ENCODE peak calls at places on chromosomes 2 and 18, in four cellular contexts. One of them, this sample, is unnamed.

GRCh38 chr2:175577405-175577986 is 396.0 kb upstream of the ATP5MC3 start:
- DNase-seq in GM12878: no peak
- DNase-seq in IMR-90: no peak
- DNase-seq in K562: no peak
- DNase-seq in this sample: no peak

GRCh38 chr2:29033172-29033571 is 41.2 kb downstream of the PCARE start:
- DNase-seq in IMR-90: peak; percentile 22
- DNase-seq in K562: no peak
- DNase-seq in GM12878: no peak
- DNase-seq in this sample: peak; percentile 66

GRCh38 chr18:13616525-13617035 is 109.8 kb downstream of the FAM210A start:
- DNase-seq in GM12878: no peak
- DNase-seq in K562: no peak
- DNase-seq in IMR-90: no peak
- DNase-seq in this sample: no peak

GRCh38 chr18:44564922-44565321 is 115.8 kb upstream of the SETBP1 start:
- DNase-seq in K562: no peak
- DNase-seq in IMR-90: peak; percentile 8
- DNase-seq in GM12878: no peak
- DNase-seq in this sample: no peak

GRCh38 chr2:23199115-23199918 is 185.7 kb upstream of the KLHL29 start:
- DNase-seq in IMR-90: peak; percentile 38
- DNase-seq in GM12878: no peak
- DNase-seq in K562: peak; percentile 56
- DNase-seq in this sample: peak; percentile 13

GRCh38 chr2:20422679-20423271 is 24.1 kb upstream of the RHOB start:
- DNase-seq in IMR-90: peak; percentile 51
- DNase-seq in K562: peak; percentile 35
- DNase-seq in GM12878: no peak
- DNase-seq in this sample: no peak

GRCh38 chr2:8550932-8551621 is 130.8 kb upstream of the ID2 start:
- DNase-seq in GM12878: no peak
- DNase-seq in IMR-90: no peak
- DNase-seq in K562: no peak
- DNase-seq in this sample: no peak

GRCh38 chr2:102106133-102106556 is 36.4 kb upstream of the IL1R1 start:
- DNase-seq in K562: no peak
- DNase-seq in GM12878: no peak
- DNase-seq in IMR-90: peak; percentile 93
- DNase-seq in this sample: peak; percentile 87

GRCh38 chr2:159456500-159457426 is 159.6 kb downstream of the BAZ2B start:
- DNase-seq in IMR-90: peak; percentile 12
- DNase-seq in K562: no peak
- DNase-seq in GM12878: no peak
- DNase-seq in this sample: no peak

GRCh38 chr18:677951-678363 is 20.5 kb downstream of the TYMS start:
- DNase-seq in GM12878: no peak
- DNase-seq in K562: no peak
- DNase-seq in IMR-90: no peak
- DNase-seq in this sample: no peak

GRCh38 chr2:179983250-179983932 is 23.7 kb downstream of the CWC22 start:
- DNase-seq in K562: no peak
- DNase-seq in IMR-90: no peak
- DNase-seq in GM12878: no peak
- DNase-seq in this sample: no peak

DNA sequence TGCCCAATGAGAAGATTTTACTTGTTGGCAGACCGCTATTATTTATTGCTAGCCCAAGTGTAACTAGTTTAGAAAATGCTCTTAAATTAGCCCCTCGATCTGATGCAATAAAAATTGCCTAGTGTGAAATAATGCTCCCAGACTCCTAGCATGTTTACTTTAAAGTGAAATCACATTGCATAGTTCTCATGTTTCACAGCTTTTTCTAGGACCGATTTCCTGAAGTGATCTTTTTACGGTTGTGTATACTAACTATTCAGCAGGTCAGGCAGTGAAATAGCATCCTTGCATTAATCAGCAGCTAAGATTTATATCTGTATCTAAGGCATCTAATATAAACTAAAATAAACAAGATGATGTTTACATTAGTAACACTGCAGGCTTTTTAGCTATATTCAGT is 52.4 kb downstream of the PMS1 start:
- DNase-seq in GM12878: no peak
- DNase-seq in IMR-90: peak; percentile 91
- DNase-seq in K562: no peak
- DNase-seq in this sample: peak; percentile 18
- TF ChIP-seq ELK1 in GM12878: no peak
- TF ChIP-seq ELK1 in IMR-90: no peak
- TF ChIP-seq ELK1 in K562: no peak
- TF ChIP-seq ELK1 in this sample: no peak

DNA sequence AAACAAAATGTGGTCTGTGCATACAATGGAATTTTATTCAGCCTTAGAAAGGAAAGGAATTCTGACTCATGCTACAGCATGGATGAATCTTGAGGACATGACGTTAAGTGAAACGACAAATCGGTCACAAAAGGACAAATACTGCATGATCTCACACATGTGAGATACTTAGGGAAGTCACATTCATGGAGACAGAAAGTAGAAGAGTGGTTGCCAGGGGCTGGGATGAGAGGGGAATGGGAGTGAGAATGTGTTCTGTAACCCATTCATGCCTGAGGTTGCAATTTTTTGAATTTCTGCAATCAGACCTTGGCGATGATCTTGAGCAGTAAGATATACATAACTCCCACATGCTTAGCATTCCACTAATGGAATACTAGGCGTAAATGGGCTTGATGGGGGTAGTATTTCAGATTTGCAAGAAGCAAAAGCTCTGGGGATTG is 22.0 kb downstream of the FHL2 start:
- DNase-seq in IMR-90: peak; percentile 92
- DNase-seq in GM12878: no peak
- DNase-seq in K562: no peak
- DNase-seq in this sample: no peak
- TF ChIP-seq ELK1 in IMR-90: no peak
- TF ChIP-seq ELK1 in GM12878: no peak
- TF ChIP-seq ELK1 in K562: no peak
- TF ChIP-seq ELK1 in this sample: no peak

GRCh38 chr2:120432293-120432975 is 86.5 kb downstream of the INHBB start:
- DNase-seq in K562: no peak
- DNase-seq in IMR-90: no peak
- DNase-seq in GM12878: no peak
- DNase-seq in this sample: no peak
- TF ChIP-seq ELK1 in K562: no peak
- TF ChIP-seq ELK1 in IMR-90: no peak
- TF ChIP-seq ELK1 in GM12878: no peak
- TF ChIP-seq ELK1 in this sample: no peak

DNA sequence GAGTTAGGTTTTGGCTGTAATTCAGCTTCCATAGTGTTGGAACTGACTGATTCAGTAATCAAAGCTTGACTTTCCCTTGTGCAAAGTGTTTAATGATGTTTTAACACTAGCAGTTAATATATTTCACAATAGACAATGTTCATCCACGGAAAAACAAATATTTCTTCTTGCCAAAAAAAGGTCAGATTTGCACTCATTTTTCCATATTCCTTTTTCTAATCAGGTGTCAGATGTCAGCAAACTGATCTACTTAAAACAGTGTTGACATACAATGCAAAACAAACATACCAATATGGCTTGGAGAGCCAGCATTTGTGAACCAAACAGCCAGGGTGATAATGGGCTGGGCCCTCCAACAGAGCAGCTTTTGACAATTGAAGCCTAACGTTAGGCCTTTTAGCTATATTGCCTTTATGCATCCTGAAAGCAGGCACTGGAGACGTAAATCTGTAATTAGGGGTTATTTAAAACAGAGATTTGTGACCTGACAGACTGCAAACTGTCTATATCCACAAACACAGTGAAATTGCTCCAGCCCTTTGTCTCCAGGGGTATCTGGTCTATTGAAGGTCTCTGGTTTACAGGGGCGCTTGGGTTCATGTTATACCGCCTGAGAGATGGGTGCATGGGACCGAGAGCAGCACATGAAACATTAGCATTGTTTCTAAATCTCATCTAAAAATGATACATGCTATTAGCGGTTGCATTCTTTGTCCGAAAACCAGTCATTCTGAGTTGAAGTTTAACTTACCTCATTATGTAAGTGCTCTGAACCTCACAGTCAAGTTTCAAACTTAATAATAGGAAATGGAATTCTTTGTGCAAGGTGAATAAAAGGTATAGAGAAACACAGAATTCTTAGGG is 7.1 kb upstream of the CDCA7 start:
- DNase-seq in GM12878: peak; percentile 48
- DNase-seq in K562: no peak
- DNase-seq in IMR-90: no peak
- DNase-seq in this sample: no peak
- TF ChIP-seq ELK1 in GM12878: no peak
- TF ChIP-seq ELK1 in K562: no peak
- TF ChIP-seq ELK1 in IMR-90: no peak
- TF ChIP-seq ELK1 in this sample: no peak

GRCh38 chr2:27211943-27212625 is at the start of the genes ATRAID and SLC5A6:
- DNase-seq in GM12878: no peak
- DNase-seq in K562: peak; percentile 92
- DNase-seq in IMR-90: peak; percentile 81
- DNase-seq in this sample: peak; percentile 97

GRCh38 chr2:27214936-27215335 is 2.2 kb upstream of the CAD start:
- DNase-seq in K562: no peak
- DNase-seq in GM12878: no peak
- DNase-seq in IMR-90: no peak
- DNase-seq in this sample: no peak

GRCh38 chr2:27209621-27210401 is 2.0 kb upstream of the ATRAID start:
- DNase-seq in GM12878: no peak
- DNase-seq in IMR-90: peak; percentile 18
- DNase-seq in K562: no peak
- DNase-seq in this sample: no peak

GRCh38 chr2:27211241-27211942 is 449 bp upstream of the ATRAID start:
- DNase-seq in GM12878: no peak
- DNase-seq in IMR-90: no peak
- DNase-seq in K562: peak; percentile 96
- DNase-seq in this sample: peak; percentile 43

DNA sequence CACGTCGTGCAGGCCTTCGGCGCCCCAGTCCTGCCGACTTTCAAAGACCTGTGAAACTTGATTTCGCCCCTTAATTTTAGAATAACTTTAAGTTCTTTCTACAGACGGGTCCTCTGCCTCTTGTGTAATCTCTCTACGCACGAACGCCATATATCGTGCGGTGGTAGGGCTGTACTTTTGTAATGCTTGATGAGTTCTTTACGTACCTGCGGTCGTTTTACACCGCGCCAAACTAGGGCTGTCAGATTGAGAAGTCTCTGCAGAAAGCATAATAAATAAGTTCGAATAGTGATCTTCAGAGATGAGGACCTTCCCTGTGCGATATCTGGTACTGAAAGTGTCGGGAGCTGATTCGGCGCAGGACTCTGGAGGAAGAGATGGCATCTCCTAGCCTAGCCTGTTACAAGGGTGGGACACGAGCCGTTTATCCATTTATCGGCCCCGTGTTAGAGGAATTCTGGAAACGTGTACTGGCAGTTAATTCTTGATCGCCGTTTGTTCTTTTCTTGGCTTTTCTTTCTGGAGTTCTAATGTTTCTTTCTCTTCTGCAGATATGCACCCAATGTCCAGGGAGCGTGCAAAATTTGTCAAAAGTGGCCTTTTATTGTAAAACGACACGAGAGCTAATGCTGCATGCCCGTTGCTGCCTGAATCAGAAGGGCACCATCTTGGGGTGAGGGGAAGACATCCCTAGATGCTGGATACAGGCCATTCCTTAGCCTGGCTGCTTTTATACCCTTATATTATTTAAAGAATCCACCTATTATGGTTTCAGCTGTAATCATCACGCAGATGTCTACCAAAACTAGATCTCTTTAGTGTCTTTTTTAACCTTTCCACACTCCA is 781 bp upstream of the SLC5A6 start:
- DNase-seq in K562: no peak
- DNase-seq in GM12878: no peak
- DNase-seq in IMR-90: peak; percentile 76
- DNase-seq in this sample: peak; percentile 19
- TF ChIP-seq ELK1 in K562: no peak
- TF ChIP-seq ELK1 in GM12878: no peak
- TF ChIP-seq ELK1 in IMR-90: no peak
- TF ChIP-seq ELK1 in this sample: no peak

DNA sequence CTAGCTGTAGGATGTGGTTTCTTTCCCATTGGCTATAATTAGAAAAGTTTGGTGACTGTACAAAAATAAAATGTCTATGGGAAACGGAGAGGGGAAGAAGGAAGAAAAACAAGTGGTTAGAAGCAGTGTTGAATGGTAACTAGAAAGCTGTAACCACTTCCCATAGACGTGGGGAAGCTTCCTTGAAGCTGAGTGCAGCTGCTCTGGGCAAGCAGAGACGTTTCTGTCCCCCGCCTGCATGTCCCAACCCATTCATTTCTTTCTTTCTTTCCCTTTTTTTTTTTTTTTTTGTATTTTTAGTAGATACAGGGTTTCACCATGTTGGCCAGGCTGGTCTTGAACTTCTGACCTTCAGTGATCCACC is 367.8 kb upstream of the HS6ST1 start:
- DNase-seq in K562: no peak
- DNase-seq in GM12878: no peak
- DNase-seq in IMR-90: no peak
- DNase-seq in this sample: no peak
- TF ChIP-seq ELK1 in K562: no peak
- TF ChIP-seq ELK1 in GM12878: no peak
- TF ChIP-seq ELK1 in IMR-90: no peak
- TF ChIP-seq ELK1 in this sample: no peak

GRCh38 chr2:74199275-74199701 is 873 bp downstream of the MTHFD2 start:
- DNase-seq in K562: no peak
- DNase-seq in GM12878: no peak
- DNase-seq in IMR-90: no peak
- DNase-seq in this sample: no peak

GRCh38 chr2:74201196-74201595 is 2.8 kb downstream of the MTHFD2 start:
- DNase-seq in K562: no peak
- DNase-seq in IMR-90: no peak
- DNase-seq in GM12878: no peak
- DNase-seq in this sample: no peak

GRCh38 chr2:74201596-74201995 is 3.2 kb downstream of the MTHFD2 start:
- DNase-seq in K562: no peak
- DNase-seq in GM12878: no peak
- DNase-seq in IMR-90: peak; percentile 66
- DNase-seq in this sample: no peak

GRCh38 chr2:74198461-74199274 is at the start of gene MTHFD2:
- DNase-seq in IMR-90: peak; percentile 97
- DNase-seq in GM12878: peak; percentile 90
- DNase-seq in K562: peak; percentile 93
- DNase-seq in this sample: peak; percentile 100

DNA sequence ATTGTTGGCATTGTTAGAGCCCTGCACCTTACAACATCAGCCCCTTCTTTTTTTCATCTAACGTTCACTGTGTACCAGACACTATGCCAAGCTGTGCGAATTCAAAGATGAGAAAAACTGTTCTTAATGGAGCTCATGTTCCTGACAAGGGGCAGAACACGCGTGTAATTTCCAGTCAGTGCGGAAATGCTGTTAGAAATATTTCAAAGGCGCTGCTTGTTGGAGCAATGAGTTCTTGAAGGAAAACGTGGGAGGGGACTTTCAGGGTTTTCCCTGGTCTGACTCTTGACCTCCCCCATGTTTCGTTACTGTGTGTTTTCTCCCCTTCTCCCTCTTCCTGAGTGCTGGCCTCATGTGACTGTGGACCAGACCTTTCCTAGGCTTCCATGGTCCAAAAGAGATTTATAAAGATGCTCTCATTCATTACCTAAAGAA is 1.5 kb downstream of the MTHFD2 start:
- DNase-seq in IMR-90: peak; percentile 12
- DNase-seq in GM12878: no peak
- DNase-seq in K562: no peak
- DNase-seq in this sample: no peak
- TF ChIP-seq ELK1 in IMR-90: no peak
- TF ChIP-seq ELK1 in GM12878: no peak
- TF ChIP-seq ELK1 in K562: no peak
- TF ChIP-seq ELK1 in this sample: no peak

This sample was measured in A549.